ENCODE peak calls at places on chromosomes 6 and 20, in six cellular contexts. Q is left ventricle myocardium superior, I is NAMALWA, C is lower leg skin, U is left cardiac atrium, S is HEK293T. E is an unnamed sample.

GRCh38 chr6:129069006-129069405 is 186.1 kb downstream of the LAMA2 start:
- DNase-seq in Q (no peak), I (no peak), C (no peak), U (no peak), S (no peak), E (no peak)

GRCh38 chr20:63330084-63330760 is 30.9 kb downstream of the CHRNA4 start:
- DNase-seq in Q (peak), I (no peak), C (no peak), U (no peak), S (no peak), E (peak)

GRCh38 chr6:135576055-135576454 is 78.5 kb upstream of the AHI1 start:
- DNase-seq in Q (no peak), I (no peak), C (no peak), U (no peak), S (no peak), E (no peak)

GRCh38 chr20:60407938-60408337 is 449.7 kb downstream of the CDH26 start:
- DNase-seq in Q (no peak), I (no peak), C (no peak), U (no peak), S (no peak), E (peak)

GRCh38 chr6:123648020-123648580 is 11.3 kb upstream of the TRDN start:
- DNase-seq in Q (no peak), I (no peak), C (no peak), U (no peak), S (no peak), E (no peak)

GRCh38 chr6:141347906-141348492 is 784.7 kb upstream of the GJE1 start:
- DNase-seq in Q (no peak), I (no peak), C (no peak), U (no peak), S (no peak), E (no peak)

GRCh38 chr20:49505518-49505917 is 23.1 kb upstream of the KCNB1 start:
- DNase-seq in Q (no peak), I (no peak), C (no peak), U (peak), S (no peak), E (peak)

GRCh38 chr6:101413773-101414172 is 20.3 kb downstream of the GRIK2 start:
- DNase-seq in Q (no peak), I (no peak), C (no peak), U (no peak), S (no peak), E (no peak)

GRCh38 chr6:11163932-11164331 is 52.4 kb upstream of the ERVFRD-1 start:
- DNase-seq in Q (no peak), I (no peak), C (no peak), U (no peak), S (no peak), E (no peak)

GRCh38 chr6:36129889-36130671 is at the start of gene MAPK13:
- DNase-seq in Q (no peak), I (no peak), C (no peak), U (no peak), S (no peak), E (peak)

GRCh38 chr6:169277619-169278018 is 24.0 kb upstream of the THBS2 start:
- DNase-seq in Q (no peak), I (no peak), C (no peak), U (no peak), S (no peak), E (no peak)

GRCh38 chr6:3090013-3090412 is 21.7 kb downstream of the RIPK1 start:
- DNase-seq in Q (no peak), I (no peak), C (no peak), U (no peak), S (no peak), E (no peak)

E was measured in thyroid gland.